ENCODE peak calls at places on chromosomes 16 and 17, in eight cellular contexts. One of them, this sample, is unnamed.

GRCh38 chr17:45311762-45312476 is 4.9 kb downstream of the MAP3K14 start:
- DNase-seq in right cardiac atrium: peak
- DNase-seq in substantia nigra: no peak
- DNase-seq in RWPE1: peak
- DNase-seq in tibial nerve: peak
- DNase-seq in adrenal gland: peak
- DNase-seq in activated CD4-positive, alpha-beta T cell treated with anti-CD3 and anti-CD28 coated beads, Interleukin-2, amount 50 U/mL, for 4 hours: peak
- DNase-seq in T-cell: peak
- DNase-seq in this sample: peak

GRCh38 chr17:57902800-57903759 is 52.1 kb downstream of the CUEDC1 start:
- DNase-seq in tibial nerve: peak
- DNase-seq in right cardiac atrium: peak
- DNase-seq in T-cell: no peak
- DNase-seq in substantia nigra: peak
- DNase-seq in RWPE1: peak
- DNase-seq in adrenal gland: peak
- DNase-seq in activated CD4-positive, alpha-beta T cell treated with anti-CD3 and anti-CD28 coated beads, Interleukin-2, amount 50 U/mL, for 4 hours: no peak
- DNase-seq in this sample: peak

GRCh38 chr17:39517224-39517623 is 55.9 kb downstream of the CDK12 start:
- DNase-seq in substantia nigra: no peak
- DNase-seq in T-cell: no peak
- DNase-seq in RWPE1: no peak
- DNase-seq in tibial nerve: no peak
- DNase-seq in adrenal gland: no peak
- DNase-seq in activated CD4-positive, alpha-beta T cell treated with anti-CD3 and anti-CD28 coated beads, Interleukin-2, amount 50 U/mL, for 4 hours: no peak
- DNase-seq in right cardiac atrium: no peak
- DNase-seq in this sample: no peak

GRCh38 chr17:6475411-6475810 is 31.2 kb downstream of the PIMREG start:
- DNase-seq in T-cell: no peak
- DNase-seq in right cardiac atrium: no peak
- DNase-seq in activated CD4-positive, alpha-beta T cell treated with anti-CD3 and anti-CD28 coated beads, Interleukin-2, amount 50 U/mL, for 4 hours: no peak
- DNase-seq in substantia nigra: no peak
- DNase-seq in tibial nerve: no peak
- DNase-seq in RWPE1: no peak
- DNase-seq in adrenal gland: no peak
- DNase-seq in this sample: no peak

GRCh38 chr17:41178843-41179616 is 1.0 kb upstream of the KRTAP4-2 start:
- DNase-seq in RWPE1: no peak
- DNase-seq in substantia nigra: no peak
- DNase-seq in activated CD4-positive, alpha-beta T cell treated with anti-CD3 and anti-CD28 coated beads, Interleukin-2, amount 50 U/mL, for 4 hours: no peak
- DNase-seq in right cardiac atrium: no peak
- DNase-seq in tibial nerve: no peak
- DNase-seq in adrenal gland: no peak
- DNase-seq in T-cell: no peak
- DNase-seq in this sample: no peak

GRCh38 chr17:1298616-1299015 is 19.2 kb downstream of the TRARG1 start:
- DNase-seq in activated CD4-positive, alpha-beta T cell treated with anti-CD3 and anti-CD28 coated beads, Interleukin-2, amount 50 U/mL, for 4 hours: peak
- DNase-seq in right cardiac atrium: peak
- DNase-seq in T-cell: peak
- DNase-seq in RWPE1: no peak
- DNase-seq in substantia nigra: no peak
- DNase-seq in tibial nerve: no peak
- DNase-seq in adrenal gland: no peak
- DNase-seq in this sample: no peak

GRCh38 chr16:65121870-65122723 is at the start of gene CDH11:
- DNase-seq in activated CD4-positive, alpha-beta T cell treated with anti-CD3 and anti-CD28 coated beads, Interleukin-2, amount 50 U/mL, for 4 hours: no peak
- DNase-seq in right cardiac atrium: peak
- DNase-seq in adrenal gland: peak
- DNase-seq in T-cell: no peak
- DNase-seq in RWPE1: peak
- DNase-seq in substantia nigra: peak
- DNase-seq in tibial nerve: peak
- DNase-seq in this sample: peak

GRCh38 chr17:6508519-6509294 is 47.6 kb downstream of the PITPNM3 start:
- DNase-seq in RWPE1: no peak
- DNase-seq in substantia nigra: no peak
- DNase-seq in tibial nerve: no peak
- DNase-seq in adrenal gland: no peak
- DNase-seq in T-cell: no peak
- DNase-seq in activated CD4-positive, alpha-beta T cell treated with anti-CD3 and anti-CD28 coated beads, Interleukin-2, amount 50 U/mL, for 4 hours: no peak
- DNase-seq in right cardiac atrium: no peak
- DNase-seq in this sample: no peak

GRCh38 chr16:66510711-66511614 is 39.0 kb downstream of the TK2 start:
- DNase-seq in adrenal gland: peak
- DNase-seq in tibial nerve: no peak
- DNase-seq in T-cell: no peak
- DNase-seq in activated CD4-positive, alpha-beta T cell treated with anti-CD3 and anti-CD28 coated beads, Interleukin-2, amount 50 U/mL, for 4 hours: no peak
- DNase-seq in right cardiac atrium: peak
- DNase-seq in RWPE1: no peak
- DNase-seq in substantia nigra: peak
- DNase-seq in this sample: no peak

GRCh38 chr17:63189082-63189481 is 223.0 kb downstream of the TANC2 start:
- DNase-seq in T-cell: no peak
- DNase-seq in adrenal gland: no peak
- DNase-seq in substantia nigra: no peak
- DNase-seq in RWPE1: no peak
- DNase-seq in tibial nerve: no peak
- DNase-seq in activated CD4-positive, alpha-beta T cell treated with anti-CD3 and anti-CD28 coated beads, Interleukin-2, amount 50 U/mL, for 4 hours: no peak
- DNase-seq in right cardiac atrium: no peak
- DNase-seq in this sample: no peak

GRCh38 chr17:50352693-50353599 is 7.0 kb downstream of the XYLT2 start:
- DNase-seq in substantia nigra: no peak
- DNase-seq in T-cell: no peak
- DNase-seq in RWPE1: no peak
- DNase-seq in right cardiac atrium: no peak
- DNase-seq in tibial nerve: no peak
- DNase-seq in activated CD4-positive, alpha-beta T cell treated with anti-CD3 and anti-CD28 coated beads, Interleukin-2, amount 50 U/mL, for 4 hours: no peak
- DNase-seq in adrenal gland: peak
- DNase-seq in this sample: no peak

GRCh38 chr16:71255721-71256120 is 25.2 kb upstream of the HYDIN start:
- DNase-seq in T-cell: no peak
- DNase-seq in tibial nerve: no peak
- DNase-seq in adrenal gland: no peak
- DNase-seq in substantia nigra: peak
- DNase-seq in RWPE1: no peak
- DNase-seq in right cardiac atrium: no peak
- DNase-seq in activated CD4-positive, alpha-beta T cell treated with anti-CD3 and anti-CD28 coated beads, Interleukin-2, amount 50 U/mL, for 4 hours: no peak
- DNase-seq in this sample: no peak

GRCh38 chr16:79269211-79269863 is 331.2 kb downstream of the MAF start:
- DNase-seq in tibial nerve: no peak
- DNase-seq in substantia nigra: no peak
- DNase-seq in adrenal gland: no peak
- DNase-seq in right cardiac atrium: no peak
- DNase-seq in activated CD4-positive, alpha-beta T cell treated with anti-CD3 and anti-CD28 coated beads, Interleukin-2, amount 50 U/mL, for 4 hours: peak
- DNase-seq in RWPE1: no peak
- DNase-seq in T-cell: no peak
- DNase-seq in this sample: no peak

GRCh38 chr17:48546187-48546923 is 1.4 kb upstream of the HOXB2 start:
- DNase-seq in adrenal gland: peak
- DNase-seq in tibial nerve: no peak
- DNase-seq in substantia nigra: no peak
- DNase-seq in RWPE1: no peak
- DNase-seq in activated CD4-positive, alpha-beta T cell treated with anti-CD3 and anti-CD28 coated beads, Interleukin-2, amount 50 U/mL, for 4 hours: no peak
- DNase-seq in right cardiac atrium: no peak
- DNase-seq in T-cell: no peak
- DNase-seq in this sample: no peak

GRCh38 chr17:68834328-68834836 is 120.8 kb downstream of the ABCA8 start:
- DNase-seq in tibial nerve: no peak
- DNase-seq in RWPE1: no peak
- DNase-seq in right cardiac atrium: no peak
- DNase-seq in adrenal gland: no peak
- DNase-seq in T-cell: no peak
- DNase-seq in activated CD4-positive, alpha-beta T cell treated with anti-CD3 and anti-CD28 coated beads, Interleukin-2, amount 50 U/mL, for 4 hours: no peak
- DNase-seq in substantia nigra: no peak
- DNase-seq in this sample: no peak

GRCh38 chr16:78444-79145 is 570 bp downstream of the MPG start:
- DNase-seq in substantia nigra: no peak
- DNase-seq in right cardiac atrium: peak
- DNase-seq in activated CD4-positive, alpha-beta T cell treated with anti-CD3 and anti-CD28 coated beads, Interleukin-2, amount 50 U/mL, for 4 hours: no peak
- DNase-seq in tibial nerve: no peak
- DNase-seq in T-cell: no peak
- DNase-seq in adrenal gland: peak
- DNase-seq in RWPE1: peak
- DNase-seq in this sample: no peak

GRCh38 chr17:2694381-2695242 is 17.0 kb downstream of the CLUH start:
- DNase-seq in T-cell: no peak
- DNase-seq in activated CD4-positive, alpha-beta T cell treated with anti-CD3 and anti-CD28 coated beads, Interleukin-2, amount 50 U/mL, for 4 hours: no peak
- DNase-seq in adrenal gland: peak
- DNase-seq in tibial nerve: no peak
- DNase-seq in RWPE1: no peak
- DNase-seq in right cardiac atrium: no peak
- DNase-seq in substantia nigra: no peak
- DNase-seq in this sample: peak

GRCh38 chr17:5078106-5079028 is at the start of gene ZFP3:
- DNase-seq in T-cell: peak
- DNase-seq in substantia nigra: peak
- DNase-seq in right cardiac atrium: peak
- DNase-seq in RWPE1: peak
- DNase-seq in activated CD4-positive, alpha-beta T cell treated with anti-CD3 and anti-CD28 coated beads, Interleukin-2, amount 50 U/mL, for 4 hours: peak
- DNase-seq in adrenal gland: peak
- DNase-seq in tibial nerve: peak
- DNase-seq in this sample: peak

GRCh38 chr17:60615108-60615507 is 15.1 kb downstream of the PPM1D start:
- DNase-seq in activated CD4-positive, alpha-beta T cell treated with anti-CD3 and anti-CD28 coated beads, Interleukin-2, amount 50 U/mL, for 4 hours: no peak
- DNase-seq in right cardiac atrium: no peak
- DNase-seq in substantia nigra: no peak
- DNase-seq in RWPE1: no peak
- DNase-seq in tibial nerve: no peak
- DNase-seq in T-cell: no peak
- DNase-seq in adrenal gland: no peak
- DNase-seq in this sample: no peak

This sample was measured in transverse colon.